ENCODE peak calls at places on chromosome 14, in five cellular contexts. M, X, I, L and G are unnamed samples.

GRCh38 chr14:22976620-22977433 is 5.5 kb downstream of the AJUBA start:
- DNase-seq in L (no peak), M (peak), I (no peak), X (peak), G (peak)

GRCh38 chr14:30266290-30266689 is 292.7 kb upstream of the G2E3 start:
- DNase-seq in I (no peak), M (no peak), L (no peak), X (no peak), G (no peak)

GRCh38 chr14:85487215-85487614 is 42.7 kb upstream of the FLRT2 start:
- DNase-seq in M (no peak), X (no peak), I (no peak), L (no peak), G (no peak)

GRCh38 chr14:70358631-70359030 is 852 bp downstream of the COX16 start:
- DNase-seq in L (no peak), X (no peak), M (no peak), I (no peak), G (no peak)

GRCh38 chr14:74407021-74407800 is 18.8 kb downstream of the SYNDIG1L start:
- DNase-seq in X (no peak), I (no peak), M (no peak), L (no peak), G (no peak)

GRCh38 chr14:21092147-21093011 is 6.1 kb downstream of the ZNF219 start:
- DNase-seq in L (no peak), M (peak), I (no peak), X (no peak), G (peak)

GRCh38 chr14:85607571-85608219 is 77.8 kb downstream of the FLRT2 start:
- DNase-seq in M (no peak), L (no peak), I (peak), X (no peak), G (no peak)

GRCh38 chr14:34052658-34053014 is 101.8 kb upstream of the EGLN3 start:
- DNase-seq in I (no peak), M (no peak), L (no peak), X (peak), G (no peak)

GRCh38 chr14:37658174-37658573 is 62.7 kb downstream of the TTC6 start:
- DNase-seq in M (no peak), L (peak), I (no peak), X (no peak), G (no peak)

GRCh38 chr14:81449114-81449513 is 49.0 kb upstream of the STON2 start:
- DNase-seq in L (no peak), X (no peak), I (no peak), M (no peak), G (no peak)

GRCh38 chr14:65940056-65940735 is 527.7 kb downstream of the FUT8 start:
- DNase-seq in I (no peak), X (no peak), M (no peak), L (no peak), G (no peak)